ENCODE peak calls at places on chromosomes 12 and 14, in eight cellular contexts. One of them, this sample, is unnamed.

GRCh38 chr14:61406670-61407069 is 85.3 kb downstream of the PRKCH start:
- DNase-seq in progenitor cell of endocrine pancreas: no peak
- DNase-seq in GM23248: no peak
- DNase-seq in hepatocyte: no peak
- DNase-seq in BE2C: no peak
- DNase-seq in LoVo: no peak
- DNase-seq in AG04450: no peak
- DNase-seq in nephron progenitor cell: no peak
- DNase-seq in this sample: peak

GRCh38 chr12:91913651-91914050 is 232.0 kb downstream of the BTG1 start:
- DNase-seq in progenitor cell of endocrine pancreas: no peak
- DNase-seq in GM23248: peak
- DNase-seq in hepatocyte: no peak
- DNase-seq in BE2C: no peak
- DNase-seq in LoVo: no peak
- DNase-seq in AG04450: no peak
- DNase-seq in nephron progenitor cell: no peak
- DNase-seq in this sample: no peak

GRCh38 chr12:32794281-32794680 is 38.6 kb upstream of the YARS2 start:
- DNase-seq in progenitor cell of endocrine pancreas: no peak
- DNase-seq in GM23248: no peak
- DNase-seq in hepatocyte: no peak
- DNase-seq in BE2C: no peak
- DNase-seq in LoVo: no peak
- DNase-seq in AG04450: no peak
- DNase-seq in nephron progenitor cell: no peak
- DNase-seq in this sample: no peak

GRCh38 chr12:104729610-104730446 is 228.3 kb downstream of the SLC41A2 start:
- DNase-seq in progenitor cell of endocrine pancreas: no peak
- DNase-seq in GM23248: no peak
- DNase-seq in hepatocyte: no peak
- DNase-seq in BE2C: no peak
- DNase-seq in LoVo: no peak
- DNase-seq in AG04450: no peak
- DNase-seq in nephron progenitor cell: no peak
- DNase-seq in this sample: no peak

GRCh38 chr12:113862570-113863454 is 103.3 kb downstream of the RBM19 start:
- DNase-seq in progenitor cell of endocrine pancreas: no peak
- DNase-seq in GM23248: peak
- DNase-seq in hepatocyte: peak
- DNase-seq in BE2C: no peak
- DNase-seq in LoVo: no peak
- DNase-seq in AG04450: peak
- DNase-seq in nephron progenitor cell: no peak
- DNase-seq in this sample: peak

GRCh38 chr14:87044807-87045206 is 948.2 kb downstream of the GALC start:
- DNase-seq in progenitor cell of endocrine pancreas: no peak
- DNase-seq in GM23248: no peak
- DNase-seq in hepatocyte: no peak
- DNase-seq in BE2C: no peak
- DNase-seq in LoVo: no peak
- DNase-seq in AG04450: no peak
- DNase-seq in nephron progenitor cell: no peak
- DNase-seq in this sample: no peak

GRCh38 chr12:65464930-65465329 is 186.4 kb downstream of the MSRB3 start:
- DNase-seq in progenitor cell of endocrine pancreas: no peak
- DNase-seq in GM23248: peak
- DNase-seq in hepatocyte: peak
- DNase-seq in BE2C: no peak
- DNase-seq in LoVo: no peak
- DNase-seq in AG04450: peak
- DNase-seq in nephron progenitor cell: no peak
- DNase-seq in this sample: no peak

GRCh38 chr14:46008348-46008747 is 643.2 kb downstream of the RPL10L start:
- DNase-seq in progenitor cell of endocrine pancreas: no peak
- DNase-seq in GM23248: no peak
- DNase-seq in hepatocyte: no peak
- DNase-seq in BE2C: no peak
- DNase-seq in LoVo: no peak
- DNase-seq in AG04450: no peak
- DNase-seq in nephron progenitor cell: no peak
- DNase-seq in this sample: no peak

GRCh38 chr14:35342160-35343010 is 50.2 kb downstream of the PSMA6 start:
- DNase-seq in progenitor cell of endocrine pancreas: no peak
- DNase-seq in GM23248: peak
- DNase-seq in hepatocyte: no peak
- DNase-seq in BE2C: no peak
- DNase-seq in LoVo: no peak
- DNase-seq in AG04450: no peak
- DNase-seq in nephron progenitor cell: no peak
- DNase-seq in this sample: peak

GRCh38 chr12:132771126-132771838 is 9.7 kb upstream of the ANKLE2 start:
- DNase-seq in progenitor cell of endocrine pancreas: no peak
- DNase-seq in GM23248: peak
- DNase-seq in hepatocyte: no peak
- DNase-seq in BE2C: no peak
- DNase-seq in LoVo: no peak
- DNase-seq in AG04450: no peak
- DNase-seq in nephron progenitor cell: no peak
- DNase-seq in this sample: no peak

GRCh38 chr12:47017041-47017713 is 62.2 kb upstream of the PCED1B start:
- DNase-seq in progenitor cell of endocrine pancreas: no peak
- DNase-seq in GM23248: no peak
- DNase-seq in hepatocyte: no peak
- DNase-seq in BE2C: no peak
- DNase-seq in LoVo: no peak
- DNase-seq in AG04450: no peak
- DNase-seq in nephron progenitor cell: no peak
- DNase-seq in this sample: no peak

GRCh38 chr12:4664111-4664510 is 15.2 kb downstream of the NDUFA9 start:
- DNase-seq in progenitor cell of endocrine pancreas: no peak
- DNase-seq in GM23248: peak
- DNase-seq in hepatocyte: no peak
- DNase-seq in BE2C: no peak
- DNase-seq in LoVo: peak
- DNase-seq in AG04450: peak
- DNase-seq in nephron progenitor cell: no peak
- DNase-seq in this sample: no peak

GRCh38 chr14:88181072-88181471 is 142.0 kb downstream of the KCNK10 start:
- DNase-seq in progenitor cell of endocrine pancreas: no peak
- DNase-seq in GM23248: no peak
- DNase-seq in hepatocyte: no peak
- DNase-seq in BE2C: no peak
- DNase-seq in LoVo: no peak
- DNase-seq in AG04450: no peak
- DNase-seq in nephron progenitor cell: no peak
- DNase-seq in this sample: no peak

GRCh38 chr14:60093088-60093487 is 1.4 kb downstream of the PCNX4 start:
- DNase-seq in progenitor cell of endocrine pancreas: no peak
- DNase-seq in GM23248: peak
- DNase-seq in hepatocyte: no peak
- DNase-seq in BE2C: no peak
- DNase-seq in LoVo: no peak
- DNase-seq in AG04450: no peak
- DNase-seq in nephron progenitor cell: no peak
- DNase-seq in this sample: no peak

GRCh38 chr14:69400154-69400553 is 1.7 kb downstream of the SLC39A9 start:
- DNase-seq in progenitor cell of endocrine pancreas: no peak
- DNase-seq in GM23248: no peak
- DNase-seq in hepatocyte: no peak
- DNase-seq in BE2C: no peak
- DNase-seq in LoVo: no peak
- DNase-seq in AG04450: no peak
- DNase-seq in nephron progenitor cell: no peak
- DNase-seq in this sample: no peak

GRCh38 chr14:100127853-100128455 is 31.5 kb downstream of the DEGS2 start:
- DNase-seq in progenitor cell of endocrine pancreas: no peak
- DNase-seq in GM23248: no peak
- DNase-seq in hepatocyte: no peak
- DNase-seq in BE2C: no peak
- DNase-seq in LoVo: no peak
- DNase-seq in AG04450: no peak
- DNase-seq in nephron progenitor cell: no peak
- DNase-seq in this sample: no peak

GRCh38 chr12:70306676-70307075 is 59.4 kb upstream of the KCNMB4 start:
- DNase-seq in progenitor cell of endocrine pancreas: no peak
- DNase-seq in GM23248: no peak
- DNase-seq in hepatocyte: no peak
- DNase-seq in BE2C: no peak
- DNase-seq in LoVo: no peak
- DNase-seq in AG04450: no peak
- DNase-seq in nephron progenitor cell: no peak
- DNase-seq in this sample: no peak

GRCh38 chr12:83145325-83145724 is 458.6 kb downstream of the TMTC2 start:
- DNase-seq in progenitor cell of endocrine pancreas: no peak
- DNase-seq in GM23248: no peak
- DNase-seq in hepatocyte: no peak
- DNase-seq in BE2C: no peak
- DNase-seq in LoVo: no peak
- DNase-seq in AG04450: no peak
- DNase-seq in nephron progenitor cell: no peak
- DNase-seq in this sample: no peak

GRCh38 chr14:93114068-93114710 is 1.5 kb downstream of the ITPK1 start:
- DNase-seq in progenitor cell of endocrine pancreas: no peak
- DNase-seq in GM23248: peak
- DNase-seq in hepatocyte: peak
- DNase-seq in BE2C: no peak
- DNase-seq in LoVo: no peak
- DNase-seq in AG04450: no peak
- DNase-seq in nephron progenitor cell: no peak
- DNase-seq in this sample: no peak

GRCh38 chr12:10358131-10358530 is 31.7 kb downstream of the KLRK1 start:
- DNase-seq in progenitor cell of endocrine pancreas: no peak
- DNase-seq in GM23248: no peak
- DNase-seq in hepatocyte: no peak
- DNase-seq in BE2C: no peak
- DNase-seq in LoVo: no peak
- DNase-seq in AG04450: no peak
- DNase-seq in nephron progenitor cell: no peak
- DNase-seq in this sample: no peak

GRCh38 chr14:74840603-74841030 is 35.3 kb downstream of the PROX2 start:
- DNase-seq in progenitor cell of endocrine pancreas: no peak
- DNase-seq in GM23248: no peak
- DNase-seq in hepatocyte: no peak
- DNase-seq in BE2C: no peak
- DNase-seq in LoVo: no peak
- DNase-seq in AG04450: no peak
- DNase-seq in nephron progenitor cell: no peak
- DNase-seq in this sample: no peak

GRCh38 chr12:96063046-96063445 is 27.7 kb upstream of the LTA4H start:
- DNase-seq in progenitor cell of endocrine pancreas: no peak
- DNase-seq in GM23248: peak
- DNase-seq in hepatocyte: no peak
- DNase-seq in BE2C: peak
- DNase-seq in LoVo: no peak
- DNase-seq in AG04450: no peak
- DNase-seq in nephron progenitor cell: no peak
- DNase-seq in this sample: no peak

GRCh38 chr12:65725376-65725775 is 98.9 kb upstream of the HMGA2 start:
- DNase-seq in progenitor cell of endocrine pancreas: no peak
- DNase-seq in GM23248: peak
- DNase-seq in hepatocyte: no peak
- DNase-seq in BE2C: no peak
- DNase-seq in LoVo: no peak
- DNase-seq in AG04450: no peak
- DNase-seq in nephron progenitor cell: no peak
- DNase-seq in this sample: no peak

GRCh38 chr14:65594882-65595237 is 182.3 kb downstream of the FUT8 start:
- DNase-seq in progenitor cell of endocrine pancreas: no peak
- DNase-seq in GM23248: no peak
- DNase-seq in hepatocyte: no peak
- DNase-seq in BE2C: no peak
- DNase-seq in LoVo: no peak
- DNase-seq in AG04450: no peak
- DNase-seq in nephron progenitor cell: no peak
- DNase-seq in this sample: no peak

GRCh38 chr14:54120260-54120659 is 163.6 kb upstream of the BMP4 start:
- DNase-seq in progenitor cell of endocrine pancreas: no peak
- DNase-seq in GM23248: no peak
- DNase-seq in hepatocyte: no peak
- DNase-seq in BE2C: no peak
- DNase-seq in LoVo: no peak
- DNase-seq in AG04450: no peak
- DNase-seq in nephron progenitor cell: no peak
- DNase-seq in this sample: no peak

GRCh38 chr14:64788706-64789105 is 84.5 kb downstream of the PLEKHG3 start:
- DNase-seq in progenitor cell of endocrine pancreas: no peak
- DNase-seq in GM23248: peak
- DNase-seq in hepatocyte: peak
- DNase-seq in BE2C: no peak
- DNase-seq in LoVo: peak
- DNase-seq in AG04450: peak
- DNase-seq in nephron progenitor cell: no peak
- DNase-seq in this sample: no peak

GRCh38 chr12:124469193-124469888 is 98.1 kb downstream of the NCOR2 start:
- DNase-seq in progenitor cell of endocrine pancreas: no peak
- DNase-seq in GM23248: peak
- DNase-seq in hepatocyte: no peak
- DNase-seq in BE2C: no peak
- DNase-seq in LoVo: no peak
- DNase-seq in AG04450: no peak
- DNase-seq in nephron progenitor cell: no peak
- DNase-seq in this sample: no peak

GRCh38 chr12:32309811-32310755 is 89.3 kb upstream of the FGD4 start:
- DNase-seq in progenitor cell of endocrine pancreas: no peak
- DNase-seq in GM23248: no peak
- DNase-seq in hepatocyte: peak
- DNase-seq in BE2C: peak
- DNase-seq in LoVo: no peak
- DNase-seq in AG04450: no peak
- DNase-seq in nephron progenitor cell: no peak
- DNase-seq in this sample: no peak

GRCh38 chr14:101196051-101196450 is 292.5 kb upstream of the RTL1 start:
- DNase-seq in progenitor cell of endocrine pancreas: no peak
- DNase-seq in GM23248: no peak
- DNase-seq in hepatocyte: no peak
- DNase-seq in BE2C: no peak
- DNase-seq in LoVo: no peak
- DNase-seq in AG04450: no peak
- DNase-seq in nephron progenitor cell: no peak
- DNase-seq in this sample: peak

GRCh38 chr12:28998662-28999120 is 150.4 kb upstream of the FAR2 start:
- DNase-seq in progenitor cell of endocrine pancreas: no peak
- DNase-seq in GM23248: peak
- DNase-seq in hepatocyte: peak
- DNase-seq in BE2C: peak
- DNase-seq in LoVo: peak
- DNase-seq in AG04450: peak
- DNase-seq in nephron progenitor cell: no peak
- DNase-seq in this sample: no peak

GRCh38 chr12:113071063-113071426 is 14.5 kb downstream of the DTX1 start:
- DNase-seq in progenitor cell of endocrine pancreas: no peak
- DNase-seq in GM23248: no peak
- DNase-seq in hepatocyte: no peak
- DNase-seq in BE2C: no peak
- DNase-seq in LoVo: no peak
- DNase-seq in AG04450: no peak
- DNase-seq in nephron progenitor cell: no peak
- DNase-seq in this sample: no peak

GRCh38 chr14:68374682-68375081 is 418.2 kb downstream of the ZFP36L1 start:
- DNase-seq in progenitor cell of endocrine pancreas: no peak
- DNase-seq in GM23248: no peak
- DNase-seq in hepatocyte: no peak
- DNase-seq in BE2C: peak
- DNase-seq in LoVo: no peak
- DNase-seq in AG04450: no peak
- DNase-seq in nephron progenitor cell: no peak
- DNase-seq in this sample: no peak

GRCh38 chr12:121128908-121129704 is 3.6 kb upstream of the P2RX7 start:
- DNase-seq in progenitor cell of endocrine pancreas: no peak
- DNase-seq in GM23248: peak
- DNase-seq in hepatocyte: peak
- DNase-seq in BE2C: peak
- DNase-seq in LoVo: no peak
- DNase-seq in AG04450: no peak
- DNase-seq in nephron progenitor cell: no peak
- DNase-seq in this sample: no peak

GRCh38 chr12:89345830-89346740 is 6.2 kb downstream of the DUSP6 start:
- DNase-seq in progenitor cell of endocrine pancreas: no peak
- DNase-seq in GM23248: peak
- DNase-seq in hepatocyte: no peak
- DNase-seq in BE2C: no peak
- DNase-seq in LoVo: peak
- DNase-seq in AG04450: no peak
- DNase-seq in nephron progenitor cell: peak
- DNase-seq in this sample: peak

This sample was measured in islet precursor cell.